ENCODE peak calls at places on chromosomes 16 and 17, in four cellular contexts. X, O, G and B are unnamed samples.

GRCh38 chr16:14489460-14489859 is 140.6 kb downstream of the PARN start:
- DNase-seq in X (no peak), O (no peak), G (no peak), B (peak)

GRCh38 chr16:69012906-69013305 is 92.5 kb upstream of the HAS3 start:
- DNase-seq in X (no peak), O (no peak), G (no peak), B (no peak)

GRCh38 chr17:40932608-40933007 is 4.8 kb downstream of the KRT23 start:
- DNase-seq in X (no peak), O (no peak), G (no peak), B (peak)

GRCh38 chr16:1197237-1197866 is 27.7 kb downstream of the TPSG1 start:
- DNase-seq in X (no peak), O (no peak), G (no peak), B (no peak)

GRCh38 chr17:32264140-32264799 is 1.4 kb upstream of the RHBDL3 start:
- DNase-seq in X (no peak), O (no peak), G (no peak), B (no peak)

GRCh38 chr17:67215991-67216421 is 29.0 kb downstream of the HELZ start:
- DNase-seq in X (no peak), O (no peak), G (no peak), B (no peak)

GRCh38 chr16:87178977-87179376 is 138.2 kb downstream of the C16orf95 start:
- DNase-seq in X (peak), O (no peak), G (peak), B (no peak)

GRCh38 chr17:4980644-4981216 is 6.7 kb downstream of the CAMTA2 start:
- DNase-seq in X (peak), O (no peak), G (no peak), B (no peak)

GRCh38 chr17:69448431-69449102 is 34.1 kb downstream of the MAP2K6 start:
- DNase-seq in X (no peak), O (peak), G (no peak), B (no peak)

GRCh38 chr17:81011951-81012350 is 20.3 kb downstream of the CHMP6 start:
- DNase-seq in X (peak), O (no peak), G (no peak), B (no peak)

GRCh38 chr17:7774037-7774659 is 56.6 kb downstream of the DNAH2 start:
- DNase-seq in X (peak), O (no peak), G (no peak), B (no peak)

GRCh38 chr17:8707591-8708453 is 36.8 kb downstream of the CCDC42 start:
- DNase-seq in X (no peak), O (no peak), G (no peak), B (no peak)

GRCh38 chr16:53091508-53092211 is 36.9 kb downstream of the CHD9 start:
- DNase-seq in X (peak), O (peak), G (no peak), B (no peak)

GRCh38 chr17:62704381-62704971 is 77.0 kb downstream of the MRC2 start:
- DNase-seq in X (peak), O (peak), G (no peak), B (no peak)

GRCh38 chr17:6209829-6210228 is 139.7 kb downstream of the WSCD1 start:
- DNase-seq in X (no peak), O (no peak), G (no peak), B (no peak)

GRCh38 chr17:12830692-12831363 is 41.5 kb downstream of the ARHGAP44 start:
- DNase-seq in X (no peak), O (no peak), G (no peak), B (no peak)

GRCh38 chr17:38703742-38704644 is 1.1 kb upstream of the MLLT6 start:
- DNase-seq in X (no peak), O (peak), G (no peak), B (no peak)

GRCh38 chr17:17801800-17802481 is 34.8 kb downstream of the SREBF1 start:
- DNase-seq in X (no peak), O (no peak), G (no peak), B (no peak)

GRCh38 chr17:2090804-2091534 is 36.1 kb downstream of the HIC1 start:
- DNase-seq in X (peak), O (peak), G (peak), B (peak)
- TF ChIP-seq CTCF in X (peak), O (peak), G (peak), B (peak)

GRCh38 chr17:2024572-2025219 is 438 bp downstream of the RTN4RL1 start:
- DNase-seq in X (no peak), O (peak), G (no peak), B (no peak)
- H3K4me3 ChIP-seq in X (no peak), O (peak), G (peak), B (no peak)

DNA sequence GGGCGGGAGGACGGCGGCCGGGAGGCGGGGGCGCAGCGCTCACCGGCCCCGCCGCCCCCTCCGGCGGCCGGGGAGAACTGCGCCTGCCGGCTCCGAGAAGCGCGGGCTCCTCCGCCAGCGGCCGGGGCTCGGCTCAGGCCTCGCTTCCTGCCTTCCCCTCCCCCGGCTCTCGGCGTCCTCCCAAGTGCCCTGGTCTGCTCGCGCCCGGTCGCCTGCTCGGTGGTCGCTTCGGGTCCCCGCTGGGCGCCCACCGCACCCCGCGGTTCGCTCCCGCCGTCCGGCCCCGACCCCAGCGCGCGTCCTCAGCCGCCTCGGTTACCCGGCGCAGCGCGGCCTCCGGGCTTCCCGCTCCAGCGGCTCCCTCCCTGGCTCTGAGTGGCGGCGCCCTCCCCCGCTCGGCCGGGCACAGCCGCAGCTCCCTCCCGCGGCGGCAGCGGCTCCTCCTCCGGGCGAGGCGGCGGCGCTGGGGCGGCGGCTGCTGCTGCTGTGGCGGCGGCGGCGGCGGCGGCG is 294 bp downstream of the UBTF start:
- DNase-seq in X (no peak), O (peak), G (no peak), B (no peak)
- TF ChIP-seq CTCF in X (peak), O (peak), G (peak), B (no peak)

GRCh38 chr17:82871056-82871775 is 31.4 kb upstream of the ZNF750 start:
- DNase-seq in X (no peak), O (peak), G (no peak), B (no peak)
- H3K4me3 ChIP-seq in X (no peak), O (no peak), G (no peak), B (no peak)

DNA sequence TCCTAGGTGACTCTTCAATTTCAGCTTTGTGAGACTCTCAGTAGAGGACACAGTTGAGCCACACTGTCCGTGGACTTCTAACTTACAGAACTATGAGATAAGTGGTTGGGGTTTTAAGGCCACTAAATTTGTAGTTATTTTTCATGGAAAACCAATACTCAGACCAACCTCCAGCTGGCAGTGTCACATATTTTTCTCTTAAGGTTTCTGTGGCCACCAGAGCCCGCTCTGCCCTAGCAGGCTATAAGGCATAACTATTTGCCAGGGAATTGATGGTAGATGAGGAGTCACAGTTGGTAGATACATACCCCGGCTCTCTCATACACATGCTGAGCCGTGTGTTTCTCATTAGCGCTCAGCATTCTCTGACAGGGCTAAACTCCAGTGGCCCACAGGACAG is 336.8 kb upstream of the MON1B start:
- DNase-seq in X (no peak), O (no peak), G (no peak), B (no peak)
- TF ChIP-seq CTCF in X (no peak), O (no peak), G (peak), B (peak)

GRCh38 chr16:55030944-55031343 is 100.3 kb downstream of the IRX5 start:
- DNase-seq in X (no peak), O (no peak), G (no peak), B (no peak)
- H3K4me3 ChIP-seq in X (no peak), O (no peak), G (no peak), B (no peak)